ENCODE peak calls at places on chromosomes 7 and 10, in six cellular contexts. Z is WERI-Rb-1; D is iris pigment epithelial cell; B is activated T-cell treated with anti-CD3 and anti-CD28 coated beads, Interleukin-2, amount 50 U/mL, for 48 hours; P is C1 segment of cervical spinal cord; T is GM03348. V is an unnamed sample.
A peak's percentile ranks its signal among the peaks of the same experiment; 100 is the strongest.

GRCh38 chr10:89653410-89653828 is 8.4 kb upstream of the PANK1 start:
- DNase-seq in Z (no peak), D (peak; percentile 90), B (no peak), P (no peak), T (no peak), V (no peak)

GRCh38 chr7:34211003-34211402 is 305.7 kb downstream of the BMPER start:
- DNase-seq in Z (no peak), D (no peak), B (no peak), P (no peak), T (no peak), V (no peak)

GRCh38 chr7:32476816-32477648 is 13.1 kb downstream of the LSM5 start:
- DNase-seq in Z (no peak), D (no peak), B (no peak), P (no peak), T (no peak), V (no peak)

GRCh38 chr7:50869108-50869716 is 86.5 kb upstream of the GRB10 start:
- DNase-seq in Z (no peak), D (peak; percentile 73), B (no peak), P (no peak), T (peak; percentile 83), V (no peak)

GRCh38 chr7:1413936-1414639 is 45.2 kb downstream of the MICALL2 start:
- DNase-seq in Z (no peak), D (no peak), B (no peak), P (peak; percentile 86), T (no peak), V (no peak)

GRCh38 chr10:123858039-123858740 is 33.4 kb downstream of the CPXM2 start:
- DNase-seq in Z (no peak), D (no peak), B (no peak), P (no peak), T (peak; percentile 71), V (no peak)

GRCh38 chr7:36746347-36746746 is 22.1 kb upstream of the AOAH start:
- DNase-seq in Z (no peak), D (peak; percentile 7), B (no peak), P (no peak), T (no peak), V (no peak)

GRCh38 chr7:158655931-158656441 is 48.6 kb downstream of the NCAPG2 start:
- DNase-seq in Z (no peak), D (no peak), B (peak; percentile 66), P (no peak), T (no peak), V (no peak)

GRCh38 chr7:54253036-54253373 is 289.2 kb upstream of the VSTM2A start:
- DNase-seq in Z (no peak), D (no peak), B (no peak), P (no peak), T (no peak), V (no peak)

GRCh38 chr10:31146496-31147219 is 115.0 kb upstream of the ZNF438 start:
- DNase-seq in Z (no peak), D (peak; percentile 86), B (peak; percentile 41), P (no peak), T (peak; percentile 33), V (no peak)

GRCh38 chr7:85851571-85852193 is 664.8 kb upstream of the SEMA3D start:
- DNase-seq in Z (no peak), D (peak; percentile 72), B (no peak), P (no peak), T (peak; percentile 45), V (no peak)

GRCh38 chr10:49569031-49569765 is 30.3 kb upstream of the ERCC6 start:
- DNase-seq in Z (no peak), D (peak; percentile 93), B (no peak), P (no peak), T (peak; percentile 62), V (no peak)

GRCh38 chr7:91656486-91657237 is 223.8 kb downstream of the MTERF1 start:
- DNase-seq in Z (peak; percentile 21), D (peak; percentile 45), B (no peak), P (no peak), T (peak; percentile 60), V (no peak)

GRCh38 chr7:39709768-39710291 is 86.5 kb downstream of the RALA start:
- DNase-seq in Z (peak; percentile 41), D (peak; percentile 73), B (no peak), P (no peak), T (peak; percentile 44), V (no peak)

GRCh38 chr10:3781458-3782098 is 3.4 kb downstream of the KLF6 start:
- DNase-seq in Z (no peak), D (peak; percentile 72), B (peak; percentile 65), P (no peak), T (peak; percentile 79), V (peak; percentile 79)

GRCh38 chr10:87674963-87675362 is 15.3 kb downstream of the PAPSS2 start:
- DNase-seq in Z (no peak), D (peak; percentile 80), B (no peak), P (no peak), T (peak; percentile 25), V (no peak)

GRCh38 chr7:101586078-101586941 is 42.8 kb downstream of the MYL10 start:
- DNase-seq in Z (no peak), D (no peak), B (no peak), P (no peak), T (no peak), V (no peak)

GRCh38 chr10:117964528-117964927 is 82.2 kb downstream of the RAB11FIP2 start:
- DNase-seq in Z (no peak), D (peak; percentile 10), B (no peak), P (no peak), T (no peak), V (no peak)

GRCh38 chr10:47259521-47259920 is 40.5 kb upstream of the GDF10 start:
- DNase-seq in Z (no peak), D (no peak), B (peak; percentile 17), P (no peak), T (no peak), V (no peak)